ENCODE peak calls at places on chromosomes 16 and 17, in six cellular contexts. One of them, this sample, is unnamed.

GRCh38 chr16:29688172-29688571 is 9.2 kb downstream of the QPRT start:
- DNase-seq in HepG2: no peak
- DNase-seq in K562: no peak
- DNase-seq in SK-N-SH: no peak
- DNase-seq in H1: no peak
- DNase-seq in GM12878: no peak
- DNase-seq in this sample: no peak

GRCh38 chr17:45846223-45846622 is 1.5 kb downstream of the SPPL2C start:
- DNase-seq in HepG2: no peak
- DNase-seq in H1: no peak
- DNase-seq in K562: no peak
- DNase-seq in GM12878: no peak
- DNase-seq in SK-N-SH: no peak
- DNase-seq in this sample: no peak

GRCh38 chr16:30527635-30528178 is 1.3 kb upstream of the ZNF768 start:
- DNase-seq in HepG2: no peak
- DNase-seq in SK-N-SH: no peak
- DNase-seq in K562: no peak
- DNase-seq in GM12878: peak; percentile 33
- DNase-seq in H1: no peak
- DNase-seq in this sample: no peak

GRCh38 chr17:45940826-45941225 is 46.5 kb downstream of the MAPT start:
- DNase-seq in GM12878: no peak
- DNase-seq in K562: no peak
- DNase-seq in SK-N-SH: no peak
- DNase-seq in HepG2: no peak
- DNase-seq in H1: no peak
- DNase-seq in this sample: no peak

GRCh38 chr16:66427036-66427446 is at the start of gene BEAN1:
- DNase-seq in HepG2: no peak
- DNase-seq in H1: no peak
- DNase-seq in K562: peak; percentile 78
- DNase-seq in GM12878: no peak
- DNase-seq in SK-N-SH: peak; percentile 86
- DNase-seq in this sample: no peak

GRCh38 chr16:12315330-12316138 is 339.0 kb downstream of the SNX29 start:
- DNase-seq in SK-N-SH: no peak
- DNase-seq in HepG2: peak; percentile 91
- DNase-seq in GM12878: no peak
- DNase-seq in H1: no peak
- DNase-seq in K562: no peak
- DNase-seq in this sample: no peak

GRCh38 chr16:64641343-64641742 is 480.5 kb downstream of the CDH11 start:
- DNase-seq in SK-N-SH: no peak
- DNase-seq in HepG2: no peak
- DNase-seq in H1: no peak
- DNase-seq in K562: no peak
- DNase-seq in GM12878: no peak
- DNase-seq in this sample: no peak

GRCh38 chr16:87086156-87086555 is 231.0 kb downstream of the C16orf95 start:
- DNase-seq in GM12878: no peak
- DNase-seq in HepG2: no peak
- DNase-seq in SK-N-SH: no peak
- DNase-seq in K562: no peak
- DNase-seq in H1: no peak
- DNase-seq in this sample: no peak

GRCh38 chr17:75096082-75096625 is 8.4 kb downstream of the SLC16A5 start:
- DNase-seq in GM12878: no peak
- DNase-seq in K562: peak; percentile 91
- DNase-seq in HepG2: peak; percentile 91
- DNase-seq in SK-N-SH: no peak
- DNase-seq in H1: no peak
- DNase-seq in this sample: peak; percentile 95

GRCh38 chr17:73386561-73386960 is 74.8 kb upstream of the CDC42EP4 start:
- DNase-seq in GM12878: no peak
- DNase-seq in HepG2: no peak
- DNase-seq in K562: no peak
- DNase-seq in SK-N-SH: no peak
- DNase-seq in H1: no peak
- DNase-seq in this sample: no peak

GRCh38 chr17:2709173-2709661 is 2.3 kb downstream of the CLUH start:
- DNase-seq in HepG2: no peak
- DNase-seq in SK-N-SH: no peak
- DNase-seq in GM12878: peak; percentile 23
- DNase-seq in H1: no peak
- DNase-seq in K562: no peak
- DNase-seq in this sample: no peak

GRCh38 chr16:1289480-1289872 is 20.0 kb upstream of the UBE2I start:
- DNase-seq in SK-N-SH: no peak
- DNase-seq in HepG2: no peak
- DNase-seq in GM12878: no peak
- DNase-seq in H1: no peak
- DNase-seq in K562: no peak
- DNase-seq in this sample: no peak

GRCh38 chr16:81697886-81698635 is 81.0 kb upstream of the PLCG2 start:
- DNase-seq in SK-N-SH: no peak
- DNase-seq in K562: no peak
- DNase-seq in H1: no peak
- DNase-seq in GM12878: no peak
- DNase-seq in HepG2: no peak
- DNase-seq in this sample: no peak

GRCh38 chr16:58497468-58497867 is 2.5 kb upstream of the NDRG4 start:
- DNase-seq in HepG2: no peak
- DNase-seq in SK-N-SH: no peak
- DNase-seq in K562: no peak
- DNase-seq in GM12878: no peak
- DNase-seq in H1: no peak
- DNase-seq in this sample: no peak

GRCh38 chr16:10616395-10616743 is 36.0 kb upstream of the EMP2 start:
- DNase-seq in HepG2: no peak
- DNase-seq in SK-N-SH: no peak
- DNase-seq in K562: no peak
- DNase-seq in H1: no peak
- DNase-seq in GM12878: no peak
- DNase-seq in this sample: no peak

GRCh38 chr16:10614685-10615084 is 34.3 kb upstream of the EMP2 start:
- DNase-seq in H1: no peak
- DNase-seq in SK-N-SH: no peak
- DNase-seq in K562: no peak
- DNase-seq in GM12878: no peak
- DNase-seq in HepG2: no peak
- DNase-seq in this sample: no peak

GRCh38 chr16:10618710-10619209 is 38.4 kb upstream of the EMP2 start:
- DNase-seq in GM12878: no peak
- DNase-seq in H1: no peak
- DNase-seq in SK-N-SH: no peak
- DNase-seq in HepG2: no peak
- DNase-seq in K562: no peak
- DNase-seq in this sample: no peak

GRCh38 chr16:10617662-10618420 is 37.4 kb upstream of the EMP2 start:
- DNase-seq in GM12878: no peak
- DNase-seq in H1: no peak
- DNase-seq in SK-N-SH: no peak
- DNase-seq in K562: no peak
- DNase-seq in HepG2: no peak
- DNase-seq in this sample: no peak

GRCh38 chr16:10616744-10617640 is 36.6 kb upstream of the EMP2 start:
- DNase-seq in SK-N-SH: peak; percentile 84
- DNase-seq in H1: no peak
- DNase-seq in K562: peak; percentile 21
- DNase-seq in HepG2: peak; percentile 96
- DNase-seq in GM12878: no peak
- DNase-seq in this sample: peak; percentile 8
- TF ChIP-seq POLR2AphosphoS5 in SK-N-SH: no peak
- TF ChIP-seq POLR2AphosphoS5 in H1: no peak
- TF ChIP-seq POLR2AphosphoS5 in K562: no peak
- TF ChIP-seq POLR2AphosphoS5 in HepG2: peak; percentile 86
- TF ChIP-seq POLR2AphosphoS5 in GM12878: no peak
- TF ChIP-seq POLR2AphosphoS5 in this sample: no peak

GRCh38 chr17:63420868-63421680 is 25.0 kb downstream of the CYB561 start:
- DNase-seq in HepG2: no peak
- DNase-seq in H1: no peak
- DNase-seq in SK-N-SH: no peak
- DNase-seq in K562: no peak
- DNase-seq in GM12878: no peak
- DNase-seq in this sample: no peak
- TF ChIP-seq JUND in HepG2: no peak
- TF ChIP-seq JUND in H1: no peak
- TF ChIP-seq JUND in SK-N-SH: no peak
- TF ChIP-seq JUND in K562: no peak
- TF ChIP-seq JUND in GM12878: no peak
- TF ChIP-seq JUND in this sample: no peak

GRCh38 chr17:80442764-80443163 is 27.8 kb downstream of the ENDOV start:
- DNase-seq in GM12878: no peak
- DNase-seq in HepG2: no peak
- DNase-seq in K562: no peak
- DNase-seq in SK-N-SH: no peak
- DNase-seq in H1: no peak
- DNase-seq in this sample: no peak

GRCh38 chr17:80443498-80443897 is 28.5 kb downstream of the ENDOV start:
- DNase-seq in H1: no peak
- DNase-seq in HepG2: no peak
- DNase-seq in SK-N-SH: no peak
- DNase-seq in GM12878: no peak
- DNase-seq in K562: no peak
- DNase-seq in this sample: no peak

GRCh38 chr17:80442305-80442659 is 27.3 kb downstream of the ENDOV start:
- DNase-seq in H1: no peak
- DNase-seq in GM12878: no peak
- DNase-seq in HepG2: no peak
- DNase-seq in SK-N-SH: no peak
- DNase-seq in K562: no peak
- DNase-seq in this sample: no peak

GRCh38 chr17:80441598-80442304 is 26.8 kb downstream of the ENDOV start:
- DNase-seq in K562: no peak
- DNase-seq in SK-N-SH: no peak
- DNase-seq in H1: no peak
- DNase-seq in GM12878: no peak
- DNase-seq in HepG2: no peak
- DNase-seq in this sample: no peak

DNA sequence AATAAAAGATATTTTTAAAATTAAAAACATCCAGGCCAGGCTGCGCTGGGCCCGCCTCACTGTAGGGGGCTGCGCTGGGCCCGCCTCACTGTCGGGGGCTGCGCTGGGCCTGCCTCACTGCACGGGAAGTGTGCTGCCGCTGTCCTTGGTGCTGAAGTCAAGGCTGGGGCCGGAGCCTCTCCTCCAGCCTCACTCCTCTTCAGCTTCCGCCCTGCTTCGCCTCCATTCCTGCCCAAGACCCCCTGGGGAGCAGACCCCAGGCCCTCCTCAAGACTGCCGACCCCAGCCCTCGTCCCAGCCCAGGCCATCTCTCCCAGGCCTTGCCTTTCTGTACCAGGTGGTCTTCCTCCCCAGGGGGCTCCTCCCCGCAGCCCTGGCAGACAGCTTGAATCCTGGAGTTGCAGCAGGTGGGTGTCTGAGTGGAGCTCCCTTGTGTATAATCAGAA is 26.2 kb downstream of the ENDOV start:
- DNase-seq in H1: no peak
- DNase-seq in GM12878: no peak
- DNase-seq in K562: peak; percentile 93
- DNase-seq in HepG2: peak; percentile 35
- DNase-seq in SK-N-SH: peak; percentile 59
- DNase-seq in this sample: no peak
- TF ChIP-seq RAD21 in H1: peak; percentile 20
- TF ChIP-seq RAD21 in GM12878: no peak
- TF ChIP-seq RAD21 in K562: no peak
- TF ChIP-seq RAD21 in HepG2: peak; percentile 24
- TF ChIP-seq RAD21 in SK-N-SH: no peak
- TF ChIP-seq RAD21 in this sample: no peak

DNA sequence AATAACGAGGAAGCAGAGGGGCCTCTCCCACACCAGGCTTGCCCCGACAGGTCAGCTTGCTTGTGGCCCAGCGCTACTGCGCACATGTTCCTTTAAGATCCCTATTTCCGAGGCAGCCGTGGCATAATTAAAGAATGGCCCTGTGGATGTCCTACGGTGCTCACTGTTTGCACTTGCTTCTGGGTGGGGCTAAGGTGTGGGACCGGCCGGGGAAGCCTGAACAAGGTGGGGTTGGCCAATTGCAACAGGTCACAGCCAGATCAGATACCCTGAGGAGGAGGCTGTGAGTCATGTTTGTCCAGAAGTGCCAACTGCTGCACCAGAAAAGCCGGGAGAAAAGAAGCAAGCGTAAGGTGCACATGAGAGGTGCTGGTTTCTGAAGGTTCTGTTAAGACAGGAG is 158.5 kb upstream of the CACNG5 start:
- DNase-seq in SK-N-SH: no peak
- DNase-seq in HepG2: no peak
- DNase-seq in GM12878: no peak
- DNase-seq in H1: no peak
- DNase-seq in K562: no peak
- DNase-seq in this sample: peak; percentile 71
- TF ChIP-seq POLR2AphosphoS5 in SK-N-SH: no peak
- TF ChIP-seq POLR2AphosphoS5 in HepG2: no peak
- TF ChIP-seq POLR2AphosphoS5 in GM12878: no peak
- TF ChIP-seq POLR2AphosphoS5 in H1: no peak
- TF ChIP-seq POLR2AphosphoS5 in K562: no peak
- TF ChIP-seq POLR2AphosphoS5 in this sample: peak; percentile 31

DNA sequence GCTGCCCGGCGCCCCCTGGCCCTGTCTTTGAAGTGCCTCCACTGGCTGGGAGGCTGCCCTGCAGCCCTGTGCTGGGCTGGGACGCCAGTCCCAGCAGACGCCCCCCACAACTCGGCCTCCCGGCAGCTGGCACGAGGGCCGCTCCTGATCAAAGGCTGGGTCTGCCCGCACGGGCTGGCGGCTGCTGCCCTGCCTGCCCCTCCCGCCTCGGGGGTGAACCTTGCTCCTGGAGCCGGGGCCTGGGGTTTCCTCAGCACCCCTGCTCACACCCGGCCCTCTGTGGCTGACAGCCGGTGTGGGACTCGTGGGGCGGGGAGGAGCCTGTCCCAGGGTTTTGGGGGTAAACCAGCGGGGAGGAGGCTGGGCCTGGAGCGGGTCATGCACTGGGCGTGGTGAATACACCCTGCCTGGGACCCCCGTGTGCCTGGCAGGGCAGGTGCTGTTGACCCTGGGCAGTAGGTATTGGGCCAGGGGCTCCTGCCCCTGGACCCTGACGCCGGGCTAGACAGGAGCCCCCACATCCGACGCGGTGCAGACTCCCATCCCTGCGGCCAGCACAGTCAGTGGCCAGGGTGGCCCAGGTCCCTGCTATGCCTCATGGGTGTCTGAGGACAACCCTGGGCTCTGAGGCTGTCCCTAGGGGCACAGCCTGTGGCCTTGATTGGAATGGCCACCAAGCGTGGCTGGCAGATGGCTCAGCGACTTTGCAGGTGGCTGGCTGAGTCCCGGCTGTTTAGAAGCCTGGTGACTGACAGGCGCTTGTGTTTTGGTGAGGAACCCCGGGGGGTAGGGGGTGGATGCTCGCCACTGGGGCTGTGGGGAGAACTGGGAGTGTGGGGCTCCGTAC is 21.7 kb downstream of the CENPX start:
- DNase-seq in GM12878: no peak
- DNase-seq in HepG2: no peak
- DNase-seq in SK-N-SH: no peak
- DNase-seq in K562: no peak
- DNase-seq in H1: no peak
- DNase-seq in this sample: no peak
- TF ChIP-seq JUND in GM12878: no peak
- TF ChIP-seq JUND in HepG2: peak; percentile 80
- TF ChIP-seq JUND in SK-N-SH: no peak
- TF ChIP-seq JUND in K562: no peak
- TF ChIP-seq JUND in H1: no peak
- TF ChIP-seq JUND in this sample: no peak

GRCh38 chr16:72537684-72538083 is 365.7 kb upstream of the PMFBP1 start:
- DNase-seq in H1: no peak
- DNase-seq in SK-N-SH: peak; percentile 23
- DNase-seq in K562: no peak
- DNase-seq in HepG2: no peak
- DNase-seq in GM12878: no peak
- DNase-seq in this sample: no peak
- TF ChIP-seq RAD21 in H1: no peak
- TF ChIP-seq RAD21 in SK-N-SH: no peak
- TF ChIP-seq RAD21 in K562: no peak
- TF ChIP-seq RAD21 in HepG2: no peak
- TF ChIP-seq RAD21 in GM12878: no peak
- TF ChIP-seq RAD21 in this sample: no peak

This sample was measured in HCT116.